ENCODE peak calls at places on chromosomes 4 and X, in seven cellular contexts. E is H9, W is kidney epithelial cell, R is GM13976, B is tibial nerve, U is astrocyte of the spinal cord, O is AG04450. Y is an unnamed sample.

GRCh38 chr4:37836838-37837413 is 10.4 kb downstream of the PGM2 start:
- DNase-seq in U (no peak), B (no peak), R (no peak), W (no peak), O (no peak), E (no peak), Y (no peak)

GRCh38 chr4:109877400-109877799 is 29.5 kb downstream of the LRIT3 start:
- DNase-seq in E (no peak), B (no peak), O (no peak), W (no peak), R (peak), U (no peak), Y (peak)

GRCh38 chr4:107044170-107044569 is 8.1 kb upstream of the DKK2 start:
- DNase-seq in U (no peak), E (no peak), B (no peak), R (no peak), W (no peak), O (no peak), Y (no peak)

GRCh38 chrX:21638311-21638710 is 19.8 kb downstream of the KLHL34 start:
- DNase-seq in W (peak), U (peak), B (no peak), R (no peak), E (no peak), O (peak), Y (no peak)

GRCh38 chr4:16226816-16227461 is 668 bp upstream of the TAPT1 start:
- DNase-seq in R (peak), B (peak), W (no peak), E (peak), U (peak), O (no peak), Y (peak)

GRCh38 chr4:56210397-56210796 is 176.9 kb downstream of the AASDH start:
- DNase-seq in R (no peak), U (no peak), W (no peak), E (no peak), B (no peak), O (no peak), Y (no peak)

GRCh38 chr4:138734746-138735145 is 280.8 kb upstream of the NOCT start:
- DNase-seq in U (peak), W (peak), O (peak), B (no peak), E (no peak), R (no peak), Y (no peak)

GRCh38 chrX:121000589-121000988 is 15.0 kb upstream of the CT47A1 start:
- DNase-seq in U (peak), R (peak), O (no peak), B (no peak), W (no peak), E (no peak), Y (peak)

GRCh38 chr4:158535130-158535614 is 13.5 kb downstream of the RXFP1 start:
- DNase-seq in W (peak), B (no peak), U (peak), E (no peak), O (peak), R (no peak), Y (no peak)

GRCh38 chr4:37889849-37890500 is 909 bp upstream of the TBC1D1 start:
- DNase-seq in R (no peak), O (no peak), B (no peak), W (no peak), E (peak), U (no peak), Y (no peak)

GRCh38 chr4:177596035-177596434 is 153.8 kb upstream of the AGA start:
- DNase-seq in R (no peak), B (no peak), U (peak), W (peak), E (peak), O (peak), Y (no peak)

GRCh38 chr4:55397024-55397520 is 1.3 kb downstream of the TMEM165 start:
- DNase-seq in U (peak), O (no peak), R (no peak), B (no peak), W (no peak), E (no peak), Y (no peak)

GRCh38 chr4:56613101-56613862 is 67.8 kb downstream of the HOPX start:
- DNase-seq in O (peak), R (no peak), B (no peak), U (peak), W (peak), E (no peak), Y (no peak)

GRCh38 chrX:17944833-17945497 is 83.9 kb upstream of the RAI2 start:
- DNase-seq in W (no peak), U (no peak), R (peak), B (peak), E (no peak), O (no peak), Y (peak)

GRCh38 chrX:103212749-103213457 is 2.0 kb upstream of the BEX4 start:
- DNase-seq in E (no peak), O (no peak), R (no peak), U (no peak), W (no peak), B (no peak), Y (no peak)

GRCh38 chr4:76804060-76804459 is 93.9 kb downstream of the SOWAHB start:
- DNase-seq in W (no peak), R (no peak), B (no peak), O (no peak), U (no peak), E (no peak), Y (no peak)

GRCh38 chr4:117225441-117225840 is 140.1 kb upstream of the TRAM1L1 start:
- DNase-seq in R (no peak), W (no peak), O (no peak), B (no peak), E (no peak), U (no peak), Y (no peak)

GRCh38 chr4:153205757-153206156 is 1.5 kb downstream of the TRIM2 start:
- DNase-seq in W (no peak), B (no peak), O (no peak), E (peak), R (no peak), U (peak), Y (no peak)

GRCh38 chr4:120850048-120850599 is 72.4 kb downstream of the PRDM5 start:
- DNase-seq in O (no peak), R (no peak), W (no peak), E (no peak), B (no peak), U (peak), Y (no peak)

GRCh38 chr4:82753725-82754410 is 44.7 kb downstream of the SCD5 start:
- DNase-seq in B (no peak), W (no peak), R (no peak), E (no peak), U (no peak), O (no peak), Y (no peak)

GRCh38 chr4:87093443-87094123 is 126.8 kb downstream of the KLHL8 start:
- DNase-seq in R (peak), E (peak), U (peak), B (peak), O (no peak), W (no peak), Y (peak)
- TF ChIP-seq CTCF in R (peak), E (peak), U (peak), B (peak), O (peak), W (peak), Y (peak)

GRCh38 chrX:133921764-133922389 is 63.5 kb downstream of the GPC3 start:
- DNase-seq in W (no peak), B (peak), U (no peak), O (no peak), E (peak), R (peak), Y (peak)
- TF ChIP-seq CTCF in W (peak), B (peak), U (peak), O (peak), E (peak), R (peak), Y (peak)

DNA sequence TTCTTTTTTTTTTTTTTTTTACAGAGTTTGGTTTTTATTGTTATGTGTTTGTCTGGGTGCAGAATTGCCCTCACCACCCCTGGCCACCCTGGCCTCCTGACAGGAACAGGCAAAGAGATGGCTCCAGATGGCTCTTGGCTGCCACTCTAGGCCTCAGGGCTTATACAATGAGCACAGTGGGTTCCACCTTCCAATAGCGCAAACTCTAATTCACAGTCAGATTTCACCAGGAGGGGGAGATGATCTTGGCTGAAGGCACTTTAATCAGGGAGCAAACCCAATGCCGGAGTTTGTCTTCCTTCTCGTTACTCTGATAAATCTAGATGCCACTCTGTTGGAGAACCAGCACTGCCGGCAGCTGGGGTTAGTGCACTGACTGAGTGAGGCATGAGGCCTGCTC is 24.9 kb downstream of the CPE start:
- DNase-seq in U (no peak), B (no peak), R (no peak), W (no peak), O (no peak), E (peak), Y (no peak)
- TF ChIP-seq CTCF in U (no peak), B (no peak), R (no peak), W (no peak), O (no peak), E (peak), Y (no peak)

GRCh38 chrX:64205735-64206491 is 405 bp upstream of the AMER1 start:
- DNase-seq in E (peak), B (peak), R (peak), W (peak), U (peak), O (peak), Y (peak)
- TF ChIP-seq CTCF in E (peak), B (no peak), R (no peak), W (no peak), U (peak), O (no peak), Y (no peak)

DNA sequence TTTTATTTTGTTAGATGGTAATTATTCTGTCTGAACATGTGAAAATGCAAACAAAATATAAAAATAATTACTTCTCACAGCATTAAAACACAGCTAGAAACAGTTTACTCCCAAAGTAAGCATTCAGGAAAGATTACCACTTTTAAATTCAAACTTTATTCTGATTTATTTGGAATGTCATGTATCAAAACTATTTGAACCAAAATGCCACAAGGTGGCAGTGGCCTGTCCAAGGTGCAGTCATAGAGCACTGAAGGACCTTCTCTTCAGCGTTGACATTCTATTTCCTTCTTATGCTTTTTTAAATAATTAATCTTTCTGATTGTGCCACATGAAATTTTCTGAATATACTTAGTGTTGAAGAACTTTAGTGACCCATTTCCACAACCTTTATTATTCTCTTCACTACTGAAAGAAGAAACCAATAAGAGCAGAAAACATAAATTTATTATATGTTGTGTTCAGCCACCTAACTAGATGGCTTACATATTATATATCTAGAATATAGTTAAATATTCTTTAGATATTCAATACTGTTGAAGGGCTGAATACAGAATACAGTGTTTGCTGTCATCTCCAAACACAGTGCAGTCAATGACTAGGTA is 283.6 kb downstream of the CFAP299 start:
- DNase-seq in R (no peak), O (no peak), E (no peak), U (no peak), W (no peak), B (no peak), Y (no peak)
- TF ChIP-seq CTCF in R (peak), O (no peak), E (peak), U (peak), W (peak), B (no peak), Y (no peak)